ENCODE peak calls at places on chromosomes 5 and 9, in six cellular contexts. Z is transverse colon, S is upper lobe of right lung, N is HCT116, U is SK-N-SH, M is A673. D is an unnamed sample. For H3K4me1, the result is how much of the 10 kb centered on the place peaks cover.

GRCh38 chr9:82865524-82865923 is 197.4 kb downstream of the RASEF start:
- DNase-seq in N (no peak), S (no peak), M (no peak), U (no peak), Z (no peak), D (no peak)

GRCh38 chr5:3059488-3059887 is 308.0 kb upstream of the IRX2 start:
- DNase-seq in M (no peak), Z (no peak), N (no peak), S (no peak), U (no peak), D (no peak)

GRCh38 chr5:137453476-137454080 is 45.5 kb downstream of the SPOCK1 start:
- DNase-seq in S (no peak), N (peak), U (no peak), Z (no peak), M (peak), D (no peak)

GRCh38 chr5:41883940-41884339 is 13.7 kb upstream of the OXCT1 start:
- DNase-seq in M (no peak), N (no peak), S (no peak), U (no peak), Z (no peak), D (no peak)

GRCh38 chr5:59040007-59040803 is 457.3 kb downstream of the RAB3C start:
- DNase-seq in M (no peak), U (no peak), Z (no peak), N (no peak), S (no peak), D (no peak)

GRCh38 chr9:129841071-129841470 is 5.8 kb downstream of the USP20 start:
- DNase-seq in N (no peak), U (no peak), M (no peak), Z (no peak), S (no peak), D (no peak)

GRCh38 chr9:3980771-3981170 is 319.1 kb downstream of the GLIS3 start:
- DNase-seq in U (no peak), S (no peak), M (peak), Z (no peak), N (no peak), D (no peak)

GRCh38 chr5:139262414-139263139 is 31.0 kb upstream of the MATR3 start:
- DNase-seq in N (peak), M (peak), U (peak), S (peak), Z (peak), D (peak)

GRCh38 chr5:60334281-60334713 is 365.7 kb downstream of the DEPDC1B start:
- DNase-seq in M (no peak), S (no peak), U (no peak), Z (no peak), N (no peak), D (no peak)

GRCh38 chr9:112550531-112550930 is 63.9 kb downstream of the KIAA1958 start:
- DNase-seq in Z (no peak), S (no peak), N (no peak), M (no peak), U (no peak), D (no peak)

GRCh38 chr9:27303219-27303618 is 6.3 kb upstream of the EQTN start:
- DNase-seq in Z (no peak), N (no peak), S (no peak), U (peak), M (no peak), D (no peak)

GRCh38 chr5:40569549-40570270 is 110.0 kb upstream of the PTGER4 start:
- DNase-seq in Z (no peak), N (no peak), S (no peak), U (no peak), M (no peak), D (no peak)

GRCh38 chr9:136282272-136282861 is 21.5 kb downstream of the CCDC187 start:
- DNase-seq in Z (peak), M (no peak), N (no peak), U (no peak), S (no peak), D (no peak)

GRCh38 chr5:159410480-159410879 is 80.2 kb upstream of the IL12B start:
- DNase-seq in U (no peak), N (no peak), Z (no peak), S (no peak), M (no peak), D (no peak)

GRCh38 chr5:159412284-159413046 is 82.2 kb upstream of the IL12B start:
- DNase-seq in S (no peak), N (no peak), M (peak), Z (peak), U (no peak), D (peak)

GRCh38 chr5:159405611-159406031 is 75.3 kb upstream of the IL12B start:
- DNase-seq in M (no peak), Z (no peak), U (no peak), N (no peak), S (no peak), D (no peak)

GRCh38 chr5:159406571-159406970 is 76.3 kb upstream of the IL12B start:
- DNase-seq in U (no peak), M (no peak), N (no peak), S (no peak), Z (no peak), D (no peak)

DNA sequence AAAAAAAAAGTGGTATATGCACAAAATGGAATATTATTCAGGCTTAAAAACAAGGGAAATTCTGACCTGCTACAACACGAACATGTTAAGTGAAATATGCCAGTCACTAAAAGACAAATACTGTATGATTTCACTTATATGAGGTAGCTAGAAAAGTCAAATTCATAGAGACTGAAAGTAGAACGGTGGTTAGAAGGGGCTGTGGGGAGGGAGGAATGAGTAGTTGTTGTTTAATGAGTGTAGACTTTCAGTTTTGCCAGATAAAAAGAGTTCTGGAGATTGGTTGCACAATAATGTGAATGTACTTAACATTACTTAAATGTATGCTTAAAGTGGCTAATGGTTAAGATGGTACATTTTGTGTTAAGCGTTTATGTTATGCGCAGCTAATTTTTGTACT is 79.5 kb upstream of the IL12B start:
- DNase-seq in N (no peak), M (no peak), Z (no peak), U (no peak), S (no peak), D (no peak)
- H3K4me1 ChIP-seq in N (under half), M (under half), Z (under half), U (under half), S (under half), D (under half)

GRCh38 chr5:93583799-93584530 is 943 bp downstream of the NR2F1 start:
- DNase-seq in S (no peak), Z (no peak), U (peak), M (peak), N (no peak), D (no peak)
- H3K27ac ChIP-seq in S (peak), Z (peak), U (peak), M (no peak), N (peak), D (peak)

GRCh38 chr5:176176231-176176630 is 62.0 kb upstream of the SIMC1 start:
- DNase-seq in N (no peak), S (no peak), M (no peak), Z (no peak), U (no peak), D (no peak)
- H3K4me1 ChIP-seq in N (under half), S (under half), M (under half), Z (under half), U (under half), D (under half)

DNA sequence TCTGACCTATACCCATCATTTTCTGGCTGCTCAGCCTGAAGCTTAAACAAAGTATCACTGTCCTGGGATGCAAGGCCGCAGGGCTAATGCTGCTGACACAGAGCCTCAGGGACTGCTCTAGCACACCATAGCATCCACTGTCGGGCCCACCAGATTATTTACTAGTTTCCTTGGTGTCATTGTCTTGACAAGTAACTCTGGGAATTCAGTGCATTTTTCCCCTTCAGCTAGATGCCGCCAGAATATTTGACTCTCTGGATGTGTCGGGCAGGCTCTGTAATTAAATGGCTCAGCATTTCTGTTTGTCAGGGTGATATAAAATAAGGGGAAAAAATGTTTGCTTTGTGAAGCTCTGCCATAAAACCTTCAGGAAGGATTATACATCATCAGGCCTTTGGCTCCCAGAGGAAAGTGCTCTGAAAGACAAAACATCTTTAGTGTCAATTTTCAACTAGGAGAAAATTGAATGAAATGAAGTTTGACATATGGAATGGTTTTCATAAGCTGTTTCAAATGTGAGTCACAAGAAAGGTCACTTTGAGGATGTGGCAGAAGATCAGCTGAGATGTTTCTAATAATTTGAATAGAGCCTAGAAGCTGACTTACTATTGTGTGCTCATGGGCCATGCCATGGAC is 350.1 kb downstream of the TMEM232 start:
- DNase-seq in M (no peak), Z (no peak), U (no peak), S (no peak), N (no peak), D (no peak)
- H3K27ac ChIP-seq in M (no peak), Z (no peak), U (peak), S (no peak), N (no peak), D (no peak)

GRCh38 chr5:135056316-135057030 is 22.4 kb upstream of the PITX1 start:
- DNase-seq in M (no peak), U (no peak), N (no peak), Z (no peak), S (no peak), D (no peak)
- H3K4me1 ChIP-seq in M (under half), U (under half), N (under half), Z (under half), S (under half), D (under half)

GRCh38 chr5:55850839-55851674 is at the start of gene IL31RA:
- DNase-seq in Z (no peak), S (no peak), U (no peak), M (peak), N (peak), D (no peak)
- H3K27ac ChIP-seq in Z (no peak), S (no peak), U (peak), M (no peak), N (peak), D (no peak)

GRCh38 chr9:131707677-131708612 is 31.9 kb downstream of the RAPGEF1 start:
- DNase-seq in N (no peak), M (peak), U (no peak), Z (peak), S (peak), D (no peak)

GRCh38 chr9:131704988-131705387 is 34.9 kb downstream of the RAPGEF1 start:
- DNase-seq in N (no peak), S (no peak), Z (no peak), M (no peak), U (no peak), D (no peak)

GRCh38 chr9:131708613-131709002 is 31.3 kb downstream of the RAPGEF1 start:
- DNase-seq in Z (no peak), M (no peak), S (no peak), N (no peak), U (no peak), D (no peak)

GRCh38 chr9:131707050-131707449 is 32.8 kb downstream of the RAPGEF1 start:
- DNase-seq in M (no peak), N (no peak), U (no peak), S (no peak), Z (no peak), D (no peak)

GRCh38 chr9:131706608-131706970 is 33.3 kb downstream of the RAPGEF1 start:
- DNase-seq in S (no peak), N (no peak), M (no peak), Z (peak), U (no peak), D (peak)
- H3K4me1 ChIP-seq in S (half or more), N (under half), M (half or more), Z (under half), U (under half), D (under half)

D was measured in colonic mucosa.